ENCODE peak calls at places on chromosome 21, in eight cellular contexts. One of them, this sample, is unnamed.

GRCh38 chr21:46154955-46155513 is 345 bp downstream of the FTCD start:
- DNase-seq in HepG2: no peak
- DNase-seq in fibroblast of lung: no peak
- DNase-seq in progenitor cell of endocrine pancreas: no peak
- DNase-seq in D721Med: no peak
- DNase-seq in LNCaP clone FGC: no peak
- DNase-seq in WTC11: no peak
- DNase-seq in cardiac fibroblast: no peak
- DNase-seq in this sample: no peak

GRCh38 chr21:45787371-45787770 is 143.8 kb downstream of the PCBP3 start:
- DNase-seq in LNCaP clone FGC: no peak
- DNase-seq in fibroblast of lung: no peak
- DNase-seq in cardiac fibroblast: no peak
- DNase-seq in WTC11: no peak
- DNase-seq in HepG2: no peak
- DNase-seq in D721Med: no peak
- DNase-seq in progenitor cell of endocrine pancreas: no peak
- DNase-seq in this sample: no peak

GRCh38 chr21:34319585-34319984 is 44.2 kb upstream of the KCNE2 start:
- DNase-seq in D721Med: no peak
- DNase-seq in fibroblast of lung: no peak
- DNase-seq in HepG2: no peak
- DNase-seq in progenitor cell of endocrine pancreas: no peak
- DNase-seq in WTC11: no peak
- DNase-seq in cardiac fibroblast: no peak
- DNase-seq in LNCaP clone FGC: no peak
- DNase-seq in this sample: no peak

GRCh38 chr21:32426066-32426465 is 13.6 kb downstream of the EVA1C start:
- DNase-seq in D721Med: no peak
- DNase-seq in LNCaP clone FGC: no peak
- DNase-seq in progenitor cell of endocrine pancreas: no peak
- DNase-seq in fibroblast of lung: no peak
- DNase-seq in HepG2: no peak
- DNase-seq in WTC11: no peak
- DNase-seq in cardiac fibroblast: no peak
- DNase-seq in this sample: no peak

GRCh38 chr21:40177979-40178378 is 310.7 kb downstream of the PCP4 start:
- DNase-seq in WTC11: no peak
- DNase-seq in HepG2: no peak
- DNase-seq in progenitor cell of endocrine pancreas: no peak
- DNase-seq in LNCaP clone FGC: no peak
- DNase-seq in cardiac fibroblast: no peak
- DNase-seq in fibroblast of lung: no peak
- DNase-seq in D721Med: no peak
- DNase-seq in this sample: no peak

GRCh38 chr21:15054089-15054488 is 10.7 kb downstream of the NRIP1 start:
- DNase-seq in HepG2: no peak
- DNase-seq in LNCaP clone FGC: no peak
- DNase-seq in WTC11: no peak
- DNase-seq in fibroblast of lung: no peak
- DNase-seq in cardiac fibroblast: no peak
- DNase-seq in progenitor cell of endocrine pancreas: no peak
- DNase-seq in D721Med: no peak
- DNase-seq in this sample: no peak

GRCh38 chr21:44820851-44821250 is 3.0 kb upstream of the SUMO3 start:
- DNase-seq in fibroblast of lung: peak
- DNase-seq in progenitor cell of endocrine pancreas: no peak
- DNase-seq in HepG2: no peak
- DNase-seq in cardiac fibroblast: peak
- DNase-seq in D721Med: no peak
- DNase-seq in WTC11: no peak
- DNase-seq in LNCaP clone FGC: no peak
- DNase-seq in this sample: no peak

GRCh38 chr21:16644690-16645089 is 868.2 kb upstream of the CXADR start:
- DNase-seq in cardiac fibroblast: peak
- DNase-seq in progenitor cell of endocrine pancreas: no peak
- DNase-seq in D721Med: no peak
- DNase-seq in fibroblast of lung: peak
- DNase-seq in WTC11: no peak
- DNase-seq in LNCaP clone FGC: no peak
- DNase-seq in HepG2: no peak
- DNase-seq in this sample: no peak

GRCh38 chr21:40847956-40848355 is 998 bp upstream of the DSCAM start:
- DNase-seq in HepG2: no peak
- DNase-seq in progenitor cell of endocrine pancreas: no peak
- DNase-seq in fibroblast of lung: no peak
- DNase-seq in LNCaP clone FGC: no peak
- DNase-seq in cardiac fibroblast: no peak
- DNase-seq in WTC11: no peak
- DNase-seq in D721Med: no peak
- DNase-seq in this sample: no peak

GRCh38 chr21:45768011-45768740 is 124.7 kb downstream of the PCBP3 start:
- DNase-seq in fibroblast of lung: peak
- DNase-seq in HepG2: no peak
- DNase-seq in WTC11: no peak
- DNase-seq in cardiac fibroblast: peak
- DNase-seq in D721Med: no peak
- DNase-seq in LNCaP clone FGC: no peak
- DNase-seq in progenitor cell of endocrine pancreas: no peak
- DNase-seq in this sample: no peak

DNA sequence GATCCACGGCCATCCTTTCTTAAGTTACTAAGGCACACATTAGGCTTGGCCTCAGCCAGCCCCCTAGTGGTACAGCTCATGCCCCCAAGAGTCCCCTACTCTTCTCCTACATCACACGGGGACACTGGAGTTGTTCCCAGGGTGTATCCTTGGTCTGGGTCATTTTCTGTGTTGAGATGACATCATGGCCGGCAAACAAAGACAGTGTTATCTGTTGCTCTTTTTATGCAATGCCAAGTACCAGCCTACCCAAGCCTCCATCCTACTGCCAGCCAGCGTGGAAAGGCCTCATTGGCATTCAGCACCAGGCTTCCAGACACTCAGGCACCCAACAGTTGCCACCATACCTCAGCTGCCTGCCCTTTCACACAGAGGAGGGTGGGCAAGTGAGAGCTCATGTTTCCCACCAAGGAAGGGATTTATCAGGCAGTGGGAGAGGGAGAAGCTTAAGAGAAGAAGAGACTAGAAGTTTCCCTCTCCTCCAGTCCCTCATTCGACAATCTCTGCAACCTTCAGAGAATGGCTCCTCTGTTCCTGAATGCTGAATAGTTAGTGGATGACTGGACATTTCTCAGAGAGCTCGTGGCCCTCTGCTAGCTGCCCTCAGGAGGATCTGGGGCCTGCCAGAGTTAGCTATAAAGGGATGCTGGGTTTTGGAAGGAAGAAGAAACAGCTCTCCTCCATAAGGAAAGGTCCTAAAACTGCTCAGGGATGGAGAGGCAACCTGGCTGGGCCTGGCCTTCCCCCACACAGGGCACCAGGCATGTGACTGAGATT is 17.7 kb downstream of the CBR1 start:
- DNase-seq in progenitor cell of endocrine pancreas: no peak
- DNase-seq in cardiac fibroblast: no peak
- DNase-seq in WTC11: no peak
- DNase-seq in HepG2: no peak
- DNase-seq in LNCaP clone FGC: no peak
- DNase-seq in fibroblast of lung: peak
- DNase-seq in D721Med: no peak
- DNase-seq in this sample: no peak
- TF ChIP-seq CTCF in progenitor cell of endocrine pancreas: peak
- TF ChIP-seq CTCF in cardiac fibroblast: peak
- TF ChIP-seq CTCF in WTC11: no peak
- TF ChIP-seq CTCF in HepG2: peak
- TF ChIP-seq CTCF in LNCaP clone FGC: no peak
- TF ChIP-seq CTCF in fibroblast of lung: no peak
- TF ChIP-seq CTCF in D721Med: no peak
- TF ChIP-seq CTCF in this sample: no peak

DNA sequence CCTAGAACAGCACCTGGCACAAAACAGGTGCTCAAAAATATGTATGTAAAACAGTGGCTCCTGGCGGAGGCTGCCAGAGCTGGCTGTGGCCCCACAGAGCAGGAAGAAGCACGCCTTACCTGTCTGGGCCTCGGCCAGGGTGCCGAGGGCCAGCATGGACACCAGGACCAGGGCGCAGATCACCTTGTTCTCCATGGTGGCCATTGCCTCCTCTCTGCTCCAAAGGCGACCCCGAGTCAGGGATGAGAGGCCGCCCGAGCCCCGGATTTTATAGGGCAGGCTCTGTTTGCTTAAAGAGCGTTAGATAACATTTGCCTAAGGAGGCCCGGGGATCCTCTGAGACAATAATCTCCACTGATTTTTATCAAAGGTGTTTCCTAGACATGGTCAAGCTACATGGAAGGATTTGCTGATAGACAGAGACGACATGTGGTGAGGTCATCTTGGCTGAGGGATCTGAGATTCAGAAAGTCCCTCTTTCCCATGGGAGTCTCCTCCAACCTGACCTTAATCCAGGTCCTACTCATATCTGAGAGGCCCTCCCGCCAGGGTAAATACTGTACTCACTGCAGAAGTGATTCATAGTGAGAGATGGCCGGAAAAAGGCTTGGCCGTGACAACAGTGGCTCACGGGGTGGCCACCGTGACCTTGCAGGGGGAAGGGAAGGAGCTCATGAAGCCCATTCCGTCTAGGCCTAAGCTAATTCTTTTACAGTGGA is at the start of gene TFF1:
- DNase-seq in progenitor cell of endocrine pancreas: no peak
- DNase-seq in cardiac fibroblast: peak
- DNase-seq in fibroblast of lung: no peak
- DNase-seq in D721Med: no peak
- DNase-seq in LNCaP clone FGC: peak
- DNase-seq in HepG2: peak
- DNase-seq in WTC11: no peak
- DNase-seq in this sample: no peak
- TF ChIP-seq CTCF in progenitor cell of endocrine pancreas: no peak
- TF ChIP-seq CTCF in cardiac fibroblast: no peak
- TF ChIP-seq CTCF in fibroblast of lung: no peak
- TF ChIP-seq CTCF in D721Med: no peak
- TF ChIP-seq CTCF in LNCaP clone FGC: peak
- TF ChIP-seq CTCF in HepG2: no peak
- TF ChIP-seq CTCF in WTC11: no peak
- TF ChIP-seq CTCF in this sample: no peak

DNA sequence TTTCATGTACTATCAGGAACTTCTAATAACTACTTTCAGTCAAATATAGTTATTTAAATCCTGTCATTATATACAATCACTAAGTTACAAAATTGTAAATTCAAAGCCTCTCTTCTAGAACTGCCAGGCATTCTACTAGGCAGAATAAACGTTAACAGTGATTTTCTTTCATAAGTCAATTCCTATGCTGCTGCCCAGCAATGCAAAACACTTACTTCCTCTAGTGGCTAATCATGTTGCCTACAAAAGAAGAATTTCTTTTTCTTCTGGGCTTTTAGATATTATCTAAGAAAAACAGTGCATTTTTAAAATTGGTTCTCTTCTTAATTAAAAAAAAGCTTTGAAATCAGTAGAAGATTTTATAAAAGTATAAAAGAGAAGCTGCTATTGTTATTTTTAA is 509.8 kb upstream of the ADAMTS5 start:
- DNase-seq in progenitor cell of endocrine pancreas: no peak
- DNase-seq in fibroblast of lung: peak
- DNase-seq in HepG2: no peak
- DNase-seq in cardiac fibroblast: peak
- DNase-seq in D721Med: no peak
- DNase-seq in LNCaP clone FGC: no peak
- DNase-seq in WTC11: no peak
- DNase-seq in this sample: no peak
- TF ChIP-seq CTCF in progenitor cell of endocrine pancreas: peak
- TF ChIP-seq CTCF in fibroblast of lung: peak
- TF ChIP-seq CTCF in HepG2: no peak
- TF ChIP-seq CTCF in cardiac fibroblast: peak
- TF ChIP-seq CTCF in D721Med: peak
- TF ChIP-seq CTCF in LNCaP clone FGC: peak
- TF ChIP-seq CTCF in WTC11: no peak
- TF ChIP-seq CTCF in this sample: no peak

GRCh38 chr21:42234464-42235241 is 15.7 kb downstream of the ABCG1 start:
- DNase-seq in HepG2: peak
- DNase-seq in progenitor cell of endocrine pancreas: peak
- DNase-seq in fibroblast of lung: peak
- DNase-seq in cardiac fibroblast: peak
- DNase-seq in LNCaP clone FGC: no peak
- DNase-seq in D721Med: peak
- DNase-seq in WTC11: peak
- DNase-seq in this sample: peak

GRCh38 chr21:42232176-42232825 is 13.4 kb downstream of the ABCG1 start:
- DNase-seq in WTC11: no peak
- DNase-seq in fibroblast of lung: no peak
- DNase-seq in D721Med: no peak
- DNase-seq in LNCaP clone FGC: no peak
- DNase-seq in cardiac fibroblast: no peak
- DNase-seq in HepG2: no peak
- DNase-seq in progenitor cell of endocrine pancreas: no peak
- DNase-seq in this sample: no peak

GRCh38 chr21:42231761-42232160 is 12.8 kb downstream of the ABCG1 start:
- DNase-seq in fibroblast of lung: no peak
- DNase-seq in LNCaP clone FGC: no peak
- DNase-seq in HepG2: no peak
- DNase-seq in progenitor cell of endocrine pancreas: no peak
- DNase-seq in cardiac fibroblast: no peak
- DNase-seq in D721Med: no peak
- DNase-seq in WTC11: no peak
- DNase-seq in this sample: no peak

GRCh38 chr21:42234026-42234425 is 15.1 kb downstream of the ABCG1 start:
- DNase-seq in progenitor cell of endocrine pancreas: no peak
- DNase-seq in fibroblast of lung: no peak
- DNase-seq in WTC11: no peak
- DNase-seq in cardiac fibroblast: no peak
- DNase-seq in D721Med: no peak
- DNase-seq in HepG2: no peak
- DNase-seq in LNCaP clone FGC: no peak
- DNase-seq in this sample: no peak

DNA sequence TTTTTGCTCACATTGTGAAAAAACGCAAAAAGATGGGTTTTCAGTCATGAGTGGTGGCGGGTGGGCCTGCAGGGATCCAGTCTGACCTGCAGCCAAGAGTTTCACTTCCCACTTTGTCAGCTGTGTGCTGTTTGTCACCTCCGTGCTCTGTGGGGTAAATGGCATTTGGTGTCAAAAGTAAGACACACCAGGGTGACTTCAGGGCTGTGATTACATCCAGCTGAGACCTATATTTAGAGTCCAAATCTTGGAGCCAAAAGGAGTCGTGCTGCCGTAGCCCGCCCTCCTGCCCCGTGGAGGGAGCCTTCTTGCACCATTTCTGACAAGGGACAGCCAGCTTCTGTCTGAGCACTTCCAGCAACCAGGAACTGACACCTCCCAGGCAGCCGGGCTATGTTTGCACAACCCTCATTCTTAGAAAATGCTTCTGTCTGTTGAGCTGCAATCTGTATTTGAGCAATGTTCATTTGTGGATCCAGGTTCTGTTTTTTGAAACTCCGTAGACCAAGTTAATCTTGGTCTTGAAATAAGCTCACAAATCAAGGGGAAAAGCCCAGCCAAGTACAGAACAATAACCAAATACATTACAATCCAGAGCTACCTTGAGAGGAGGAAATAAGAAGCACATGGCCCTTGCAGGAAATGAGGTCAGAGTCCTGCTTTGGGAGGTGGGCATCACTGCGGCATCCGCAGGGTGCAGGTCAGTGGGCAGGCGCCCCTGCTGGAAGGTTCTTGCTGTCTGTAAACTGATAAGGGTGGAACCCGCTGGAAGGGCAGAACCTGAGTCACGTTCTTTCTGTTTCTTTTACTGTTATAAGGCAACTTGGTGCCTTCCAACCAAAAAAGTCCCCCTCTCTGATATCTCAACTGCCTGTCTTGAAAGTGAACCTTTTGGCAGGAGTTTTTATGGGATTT is 14.4 kb downstream of the ABCG1 start:
- DNase-seq in progenitor cell of endocrine pancreas: no peak
- DNase-seq in D721Med: no peak
- DNase-seq in fibroblast of lung: no peak
- DNase-seq in HepG2: peak
- DNase-seq in LNCaP clone FGC: no peak
- DNase-seq in WTC11: peak
- DNase-seq in cardiac fibroblast: peak
- DNase-seq in this sample: peak
- TF ChIP-seq CTCF in progenitor cell of endocrine pancreas: peak
- TF ChIP-seq CTCF in D721Med: no peak
- TF ChIP-seq CTCF in fibroblast of lung: peak
- TF ChIP-seq CTCF in HepG2: peak
- TF ChIP-seq CTCF in LNCaP clone FGC: no peak
- TF ChIP-seq CTCF in WTC11: no peak
- TF ChIP-seq CTCF in cardiac fibroblast: peak
- TF ChIP-seq CTCF in this sample: no peak